ENCODE peak calls at places on chromosome 10, in four cellular contexts. J, X, Q and G are unnamed samples.

GRCh38 chr10:92291921-92292860 is 1.2 kb downstream of the MARCHF5 start:
- DNase-seq in Q (peak; percentile 22), J (peak; percentile 71), X (peak; percentile 73), G (peak; percentile 73)

GRCh38 chr10:73159038-73159648 is 8.7 kb downstream of the ECD start:
- DNase-seq in J (peak; percentile 65), Q (peak; percentile 23), X (peak; percentile 71), G (peak; percentile 73)

GRCh38 chr10:6411424-6411823 is 168.7 kb downstream of the PRKCQ start:
- DNase-seq in J (no peak), Q (no peak), X (no peak), G (no peak)

GRCh38 chr10:121596668-121597503 is 1.4 kb downstream of the FGFR2 start:
- DNase-seq in Q (peak; percentile 22), X (no peak), J (no peak), G (no peak)

GRCh38 chr10:121436630-121437311 is 161.5 kb downstream of the FGFR2 start:
- DNase-seq in J (no peak), Q (no peak), X (no peak), G (no peak)

GRCh38 chr10:126839094-126839761 is 66.0 kb upstream of the DOCK1 start:
- DNase-seq in X (no peak), J (no peak), Q (peak; percentile 80), G (no peak)

GRCh38 chr10:131728829-131729228 is 172.0 kb upstream of the PPP2R2D start:
- DNase-seq in Q (no peak), J (no peak), X (no peak), G (no peak)

GRCh38 chr10:90775351-90776028 is 82.3 kb downstream of the HTR7 start:
- DNase-seq in X (peak; percentile 80), J (no peak), Q (no peak), G (peak; percentile 83)

GRCh38 chr10:48603421-48604038 is 1.3 kb downstream of the ARHGAP22 start:
- DNase-seq in Q (no peak), J (no peak), X (no peak), G (no peak)

GRCh38 chr10:42987575-42987974 is 89.3 kb upstream of the RET start:
- DNase-seq in Q (no peak), J (no peak), X (no peak), G (no peak)

GRCh38 chr10:78298835-78299234 is 265.2 kb downstream of the RPS24 start:
- DNase-seq in Q (no peak), X (no peak), J (no peak), G (no peak)

GRCh38 chr10:114243661-114244060 is 4.6 kb downstream of the VWA2 start:
- DNase-seq in Q (no peak), J (no peak), X (no peak), G (no peak)

GRCh38 chr10:114244126-114244525 is 5.1 kb downstream of the VWA2 start:
- DNase-seq in J (no peak), X (no peak), Q (no peak), G (no peak)

GRCh38 chr10:114239994-114240345 is 916 bp downstream of the VWA2 start:
- DNase-seq in X (no peak), Q (no peak), J (no peak), G (no peak)

GRCh38 chr10:114242235-114242634 is 3.2 kb downstream of the VWA2 start:
- DNase-seq in X (no peak), J (no peak), Q (no peak), G (no peak)

GRCh38 chr10:114239117-114239993 is at the start of gene VWA2:
- DNase-seq in Q (peak; percentile 61), J (peak; percentile 16), X (no peak), G (no peak)
- H3K4me3 ChIP-seq in Q (peak within 1 kb of the TSS; percentile 26), J (no peak within 1 kb of the TSS), X (no peak within 1 kb of the TSS), G (no peak within 1 kb of the TSS)

GRCh38 chr10:13473986-13474385 is 54.8 kb downstream of the BEND7 start:
- DNase-seq in J (no peak), X (no peak), Q (no peak), G (no peak)

GRCh38 chr10:13475124-13475523 is 53.7 kb downstream of the BEND7 start:
- DNase-seq in X (no peak), J (no peak), Q (no peak), G (no peak)

GRCh38 chr10:13472359-13472758 is 56.5 kb downstream of the BEND7 start:
- DNase-seq in J (no peak), Q (no peak), X (no peak), G (no peak)

GRCh38 chr10:13470270-13470669 is 58.5 kb downstream of the BEND7 start:
- DNase-seq in X (no peak), Q (no peak), J (no peak), G (no peak)
- TF ChIP-seq CTCF in X (no peak), Q (no peak), J (no peak), G (peak; percentile 8)

GRCh38 chr10:100970914-100971811 is 1.9 kb downstream of the SEMA4G start:
- DNase-seq in J (no peak), Q (peak; percentile 63), X (no peak), G (no peak)
- H3K4me3 ChIP-seq in J (no peak overlapping the region), Q (no peak overlapping the region), X (no peak overlapping the region), G (no peak overlapping the region)

GRCh38 chr10:29974773-29975172 is 84.6 kb downstream of the JCAD start:
- DNase-seq in J (no peak), X (no peak), Q (no peak), G (no peak)
- TF ChIP-seq CTCF in J (no peak), X (no peak), Q (no peak), G (no peak)

GRCh38 chr10:46540412-46541016 is 15.9 kb downstream of the GPRIN2 start:
- DNase-seq in J (no peak), X (no peak), Q (no peak), G (no peak)
- H3K4me3 ChIP-seq in J (no peak overlapping the region), X (no peak overlapping the region), Q (no peak overlapping the region), G (no peak overlapping the region)